ENCODE peak calls at places on chromosomes 5 and 9, in six cellular contexts. O is GM10248; B is NAMALWA; V is B cell; Z is astrocyte of the spinal cord; C is Jurkat, Clone E6-1. W is an unnamed sample.

GRCh38 chr9:95504053-95504963 is 12.5 kb downstream of the PTCH1 start:
- DNase-seq in O (no peak), B (peak; percentile 71), V (no peak), Z (peak; percentile 17), C (no peak), W (peak; percentile 61)

GRCh38 chr9:93976973-93977372 is 21.8 kb upstream of the BARX1 start:
- DNase-seq in O (no peak), B (no peak), V (no peak), Z (no peak), C (no peak), W (no peak)

GRCh38 chr5:176538985-176539384 is 1.8 kb upstream of the RNF44 start:
- DNase-seq in O (no peak), B (peak; percentile 27), V (no peak), Z (no peak), C (no peak), W (no peak)

GRCh38 chr9:87885484-87886189 is 3.0 kb downstream of the SPATA31E1 start:
- DNase-seq in O (no peak), B (no peak), V (no peak), Z (no peak), C (no peak), W (no peak)

GRCh38 chr9:13205824-13206223 is 73.7 kb downstream of the MPDZ start:
- DNase-seq in O (no peak), B (no peak), V (no peak), Z (no peak), C (no peak), W (no peak)

GRCh38 chr5:172683696-172684464 is 42.8 kb downstream of the NEURL1B start:
- DNase-seq in O (peak; percentile 52), B (no peak), V (peak; percentile 65), Z (no peak), C (no peak), W (no peak)

GRCh38 chr5:113692466-113693204 is 179.1 kb downstream of the YTHDC2 start:
- DNase-seq in O (no peak), B (no peak), V (no peak), Z (no peak), C (no peak), W (no peak)

GRCh38 chr5:963673-964531 is 44.7 kb upstream of the NKD2 start:
- DNase-seq in O (peak; percentile 74), B (peak; percentile 78), V (no peak), Z (no peak), C (peak; percentile 100), W (no peak)

GRCh38 chr9:70136632-70137031 is 93.0 kb downstream of the MAMDC2 start:
- DNase-seq in O (no peak), B (no peak), V (no peak), Z (peak; percentile 62), C (no peak), W (peak; percentile 90)